ENCODE peak calls at places on chromosomes 11 and 22, in six cellular contexts. L is A549, S is iris pigment epithelial cell, D is MCF 10A, M is amniotic stem cell, E is suprapubic skin. K is an unnamed sample.

GRCh38 chr11:58286249-58286648 is 18.2 kb upstream of the OR10W1 start:
- DNase-seq in L (peak), S (peak), D (peak), M (no peak), E (no peak), K (peak)

GRCh38 chr22:17303840-17304779 is 65.2 kb upstream of the CECR2 start:
- DNase-seq in L (no peak), S (no peak), D (no peak), M (no peak), E (no peak), K (no peak)

GRCh38 chr11:115724709-115725108 is 220.5 kb upstream of the CADM1 start:
- DNase-seq in L (peak), S (no peak), D (no peak), M (no peak), E (no peak), K (no peak)

GRCh38 chr11:13955971-13956421 is 6.5 kb upstream of the SPON1 start:
- DNase-seq in L (peak), S (peak), D (peak), M (no peak), E (no peak), K (peak)

GRCh38 chr11:75762885-75763284 is 5.7 kb upstream of the DGAT2 start:
- DNase-seq in L (peak), S (peak), D (peak), M (no peak), E (no peak), K (peak)

GRCh38 chr22:31504282-31504681 is 7.9 kb downstream of the SFI1 start:
- DNase-seq in L (no peak), S (peak), D (no peak), M (no peak), E (no peak), K (no peak)

GRCh38 chr11:43316451-43316850 is 4.7 kb downstream of the API5 start:
- DNase-seq in L (no peak), S (peak), D (no peak), M (no peak), E (no peak), K (peak)

GRCh38 chr11:61406067-61406466 is 13.7 kb downstream of the TMEM216 start:
- DNase-seq in L (no peak), S (no peak), D (no peak), M (no peak), E (no peak), K (no peak)

GRCh38 chr11:44445500-44446340 is 119.7 kb upstream of the CD82 start:
- DNase-seq in L (peak), S (no peak), D (peak), M (no peak), E (no peak), K (no peak)